ENCODE peak calls at places on chromosomes 13 and 19, in eight cellular contexts. Z, P, O, X, Q, W, M and C are unnamed samples.

GRCh38 chr19:38975214-38975860 is at the start of gene FBXO17:
- DNase-seq in Z (no peak), P (peak; percentile 63), O (no peak), X (peak; percentile 85), Q (peak; percentile 82), W (peak; percentile 71), M (no peak), C (no peak)

GRCh38 chr13:111908391-111908790 is 158.6 kb upstream of the SOX1 start:
- DNase-seq in Z (no peak), P (no peak), O (no peak), X (peak; percentile 45), Q (no peak), W (no peak), M (no peak), C (no peak)

GRCh38 chr19:58529405-58529804 is 9.8 kb upstream of the ZBTB45 start:
- DNase-seq in Z (no peak), P (no peak), O (no peak), X (no peak), Q (no peak), W (no peak), M (no peak), C (no peak)

GRCh38 chr13:111281751-111282311 is 38.6 kb upstream of the TEX29 start:
- DNase-seq in Z (no peak), P (peak; percentile 85), O (peak; percentile 62), X (no peak), Q (peak; percentile 29), W (no peak), M (peak; percentile 29), C (no peak)

GRCh38 chr13:22120646-22121045 is 449.8 kb downstream of the FGF9 start:
- DNase-seq in Z (no peak), P (no peak), O (no peak), X (no peak), Q (no peak), W (no peak), M (no peak), C (no peak)

GRCh38 chr19:10219678-10220077 is 11.5 kb downstream of the S1PR2 start:
- DNase-seq in Z (no peak), P (peak; percentile 89), O (no peak), X (peak; percentile 83), Q (peak; percentile 71), W (peak; percentile 78), M (no peak), C (peak; percentile 74)

GRCh38 chr13:110711778-110712070 is 1.8 kb upstream of the ING1 start:
- DNase-seq in Z (no peak), P (no peak), O (no peak), X (no peak), Q (peak; percentile 46), W (no peak), M (no peak), C (no peak)

GRCh38 chr19:6765738-6766356 is 1.4 kb downstream of the SH2D3A start:
- DNase-seq in Z (peak; percentile 93), P (no peak), O (peak; percentile 50), X (peak; percentile 97), Q (peak; percentile 47), W (no peak), M (no peak), C (peak; percentile 99)

GRCh38 chr13:25738797-25739196 is 313.0 kb downstream of the SHISA2 start:
- DNase-seq in Z (no peak), P (no peak), O (no peak), X (no peak), Q (no peak), W (no peak), M (peak; percentile 65), C (no peak)

GRCh38 chr13:76972430-76972829 is 19.5 kb upstream of the CLN5 start:
- DNase-seq in Z (no peak), P (no peak), O (no peak), X (peak; percentile 51), Q (no peak), W (no peak), M (no peak), C (no peak)

GRCh38 chr13:76336889-76337844 is 549.0 kb downstream of the KCTD12 start:
- DNase-seq in Z (no peak), P (no peak), O (no peak), X (no peak), Q (no peak), W (no peak), M (no peak), C (no peak)

GRCh38 chr13:48125794-48126228 is 30.9 kb upstream of the MED4 start:
- DNase-seq in Z (peak; percentile 22), P (no peak), O (no peak), X (no peak), Q (peak; percentile 61), W (no peak), M (peak; percentile 64), C (no peak)

GRCh38 chr19:7413629-7414028 is 64.9 kb downstream of the ARHGEF18 start:
- DNase-seq in Z (no peak), P (no peak), O (no peak), X (no peak), Q (no peak), W (no peak), M (no peak), C (no peak)

GRCh38 chr13:33153421-33154381 is 131.9 kb downstream of the STARD13 start:
- DNase-seq in Z (no peak), P (peak; percentile 38), O (no peak), X (peak; percentile 57), Q (peak; percentile 49), W (no peak), M (no peak), C (peak; percentile 36)

GRCh38 chr19:13827656-13828055 is 32.4 kb downstream of the ZSWIM4 start:
- DNase-seq in Z (no peak), P (no peak), O (no peak), X (peak; percentile 77), Q (no peak), W (no peak), M (no peak), C (no peak)

GRCh38 chr19:1954547-1954946 is 13.6 kb downstream of the CSNK1G2 start:
- DNase-seq in Z (no peak), P (no peak), O (no peak), X (no peak), Q (no peak), W (no peak), M (no peak), C (no peak)

GRCh38 chr19:38375748-38376147 is 1.4 kb downstream of the PSMD8 start:
- DNase-seq in Z (no peak), P (peak; percentile 20), O (no peak), X (no peak), Q (no peak), W (no peak), M (peak; percentile 59), C (no peak)

GRCh38 chr13:87661471-87661870 is 9.7 kb upstream of the SLITRK5 start:
- DNase-seq in Z (no peak), P (peak; percentile 4), O (no peak), X (no peak), Q (peak; percentile 85), W (no peak), M (peak; percentile 76), C (peak; percentile 70)

GRCh38 chr19:21166436-21166835 is 24.6 kb downstream of the ZNF431 start:
- DNase-seq in Z (no peak), P (no peak), O (no peak), X (no peak), Q (no peak), W (no peak), M (no peak), C (no peak)

GRCh38 chr19:41478171-41478570 is 35.2 kb downstream of the ERICH4 start:
- DNase-seq in Z (no peak), P (no peak), O (no peak), X (peak; percentile 43), Q (no peak), W (no peak), M (no peak), C (no peak)

GRCh38 chr13:29594310-29594709 is 1.2 kb downstream of the SLC7A1 start:
- DNase-seq in Z (no peak), P (peak; percentile 91), O (peak; percentile 8), X (peak; percentile 71), Q (peak; percentile 77), W (peak; percentile 64), M (peak; percentile 80), C (peak; percentile 68)

GRCh38 chr13:36888645-36889044 is 31.4 kb downstream of the SMAD9 start:
- DNase-seq in Z (no peak), P (no peak), O (no peak), X (no peak), Q (peak; percentile 44), W (no peak), M (no peak), C (no peak)

GRCh38 chr19:15456441-15456840 is 6.7 kb upstream of the WIZ start:
- DNase-seq in Z (no peak), P (no peak), O (no peak), X (no peak), Q (no peak), W (no peak), M (no peak), C (no peak)

GRCh38 chr13:51675385-51675784 is 91.1 kb downstream of the WDFY2 start:
- DNase-seq in Z (no peak), P (no peak), O (no peak), X (no peak), Q (no peak), W (no peak), M (no peak), C (no peak)

GRCh38 chr19:31707206-31707605 is 358.0 kb upstream of the TSHZ3 start:
- DNase-seq in Z (no peak), P (no peak), O (no peak), X (no peak), Q (no peak), W (no peak), M (no peak), C (no peak)

GRCh38 chr19:1490311-1491113 is at the start of gene PCSK4:
- DNase-seq in Z (peak; percentile 99), P (peak; percentile 98), O (peak; percentile 96), X (peak; percentile 100), Q (peak; percentile 99), W (peak; percentile 99), M (peak; percentile 98), C (peak; percentile 96)

GRCh38 chr19:18007939-18008673 is at the start of gene ARRDC2:
- DNase-seq in Z (peak; percentile 93), P (peak; percentile 87), O (peak; percentile 86), X (peak; percentile 96), Q (peak; percentile 97), W (peak; percentile 99), M (peak; percentile 86), C (peak; percentile 91)

GRCh38 chr19:31220540-31220939 is 128.7 kb downstream of the TSHZ3 start:
- DNase-seq in Z (no peak), P (no peak), O (no peak), X (peak; percentile 66), Q (no peak), W (no peak), M (no peak), C (no peak)

GRCh38 chr13:44710576-44710975 is 134.4 kb upstream of the TSC22D1 start:
- DNase-seq in Z (no peak), P (peak; percentile 96), O (no peak), X (no peak), Q (peak; percentile 90), W (peak; percentile 47), M (peak; percentile 82), C (peak; percentile 89)

GRCh38 chr19:12665646-12666304 is 767 bp downstream of the MAN2B1 start:
- DNase-seq in Z (no peak), P (peak; percentile 10), O (no peak), X (no peak), Q (no peak), W (no peak), M (no peak), C (no peak)

GRCh38 chr19:17424743-17425365 is 5.0 kb downstream of the MVB12A start:
- DNase-seq in Z (no peak), P (peak; percentile 23), O (no peak), X (peak; percentile 96), Q (peak; percentile 82), W (peak; percentile 70), M (peak; percentile 57), C (peak; percentile 25)

GRCh38 chr13:20960663-20961309 is 58.2 kb upstream of the XPO4 start:
- DNase-seq in Z (no peak), P (no peak), O (no peak), X (no peak), Q (no peak), W (no peak), M (no peak), C (peak; percentile 44)

GRCh38 chr13:107231941-107232340 is 664.0 kb upstream of the ARGLU1 start:
- DNase-seq in Z (peak; percentile 41), P (no peak), O (no peak), X (no peak), Q (no peak), W (no peak), M (no peak), C (no peak)

GRCh38 chr19:47152632-47153031 is 22.0 kb downstream of the SAE1 start:
- DNase-seq in Z (peak; percentile 35), P (peak; percentile 47), O (no peak), X (no peak), Q (no peak), W (no peak), M (peak; percentile 39), C (peak; percentile 86)